ENCODE peak calls at places on chromosomes 7 and 10, in ten cellular contexts. One of them, this sample, is unnamed.

GRCh38 chr7:7698930-7699329 is 19.5 kb downstream of the RPA3 start:
- DNase-seq in IMR-90: no peak
- DNase-seq in mesendoderm: no peak
- DNase-seq in OCI-LY7: no peak
- DNase-seq in GM23338: no peak
- DNase-seq in A549: no peak
- DNase-seq in mammary epithelial cell: no peak
- DNase-seq in H9: no peak
- DNase-seq in HepG2: no peak
- DNase-seq in SK-N-SH: no peak
- DNase-seq in this sample: no peak

GRCh38 chr7:66840316-66840715 is 80.7 kb upstream of the TMEM248 start:
- DNase-seq in IMR-90: no peak
- DNase-seq in mesendoderm: no peak
- DNase-seq in OCI-LY7: no peak
- DNase-seq in GM23338: no peak
- DNase-seq in A549: no peak
- DNase-seq in mammary epithelial cell: no peak
- DNase-seq in H9: no peak
- DNase-seq in HepG2: no peak
- DNase-seq in SK-N-SH: no peak
- DNase-seq in this sample: no peak

GRCh38 chr7:97770845-97771244 is 39.0 kb downstream of the TAC1 start:
- DNase-seq in IMR-90: no peak
- DNase-seq in mesendoderm: no peak
- DNase-seq in OCI-LY7: no peak
- DNase-seq in GM23338: no peak
- DNase-seq in A549: peak; percentile 23
- DNase-seq in mammary epithelial cell: peak; percentile 4
- DNase-seq in H9: no peak
- DNase-seq in HepG2: no peak
- DNase-seq in SK-N-SH: no peak
- DNase-seq in this sample: no peak

GRCh38 chr7:2259480-2259879 is 17.5 kb downstream of the NUDT1 start:
- DNase-seq in IMR-90: no peak
- DNase-seq in mesendoderm: no peak
- DNase-seq in OCI-LY7: no peak
- DNase-seq in GM23338: no peak
- DNase-seq in A549: no peak
- DNase-seq in mammary epithelial cell: no peak
- DNase-seq in H9: no peak
- DNase-seq in HepG2: no peak
- DNase-seq in SK-N-SH: no peak
- DNase-seq in this sample: no peak

GRCh38 chr7:39293424-39293823 is 272.8 kb upstream of the YAE1 start:
- DNase-seq in IMR-90: no peak
- DNase-seq in mesendoderm: no peak
- DNase-seq in OCI-LY7: no peak
- DNase-seq in GM23338: no peak
- DNase-seq in A549: no peak
- DNase-seq in mammary epithelial cell: no peak
- DNase-seq in H9: no peak
- DNase-seq in HepG2: no peak
- DNase-seq in SK-N-SH: no peak
- DNase-seq in this sample: no peak

GRCh38 chr7:38658916-38659315 is 27.7 kb upstream of the AMPH start:
- DNase-seq in IMR-90: peak; percentile 4
- DNase-seq in mesendoderm: no peak
- DNase-seq in OCI-LY7: no peak
- DNase-seq in GM23338: no peak
- DNase-seq in A549: no peak
- DNase-seq in mammary epithelial cell: peak; percentile 4
- DNase-seq in H9: no peak
- DNase-seq in HepG2: no peak
- DNase-seq in SK-N-SH: no peak
- DNase-seq in this sample: no peak

GRCh38 chr10:80382989-80383388 is 25.4 kb upstream of the PRXL2A start:
- DNase-seq in IMR-90: peak; percentile 11
- DNase-seq in mesendoderm: peak; percentile 78
- DNase-seq in OCI-LY7: peak; percentile 59
- DNase-seq in GM23338: peak; percentile 84
- DNase-seq in A549: peak; percentile 46
- DNase-seq in mammary epithelial cell: peak; percentile 27
- DNase-seq in H9: peak; percentile 50
- DNase-seq in HepG2: peak; percentile 40
- DNase-seq in SK-N-SH: peak; percentile 68
- DNase-seq in this sample: no peak

GRCh38 chr7:137880432-137880831 is 33.7 kb upstream of the DGKI start:
- DNase-seq in IMR-90: peak; percentile 77
- DNase-seq in mesendoderm: no peak
- DNase-seq in OCI-LY7: no peak
- DNase-seq in GM23338: no peak
- DNase-seq in A549: no peak
- DNase-seq in mammary epithelial cell: peak; percentile 88
- DNase-seq in H9: no peak
- DNase-seq in HepG2: no peak
- DNase-seq in SK-N-SH: no peak
- DNase-seq in this sample: peak; percentile 85

DNA sequence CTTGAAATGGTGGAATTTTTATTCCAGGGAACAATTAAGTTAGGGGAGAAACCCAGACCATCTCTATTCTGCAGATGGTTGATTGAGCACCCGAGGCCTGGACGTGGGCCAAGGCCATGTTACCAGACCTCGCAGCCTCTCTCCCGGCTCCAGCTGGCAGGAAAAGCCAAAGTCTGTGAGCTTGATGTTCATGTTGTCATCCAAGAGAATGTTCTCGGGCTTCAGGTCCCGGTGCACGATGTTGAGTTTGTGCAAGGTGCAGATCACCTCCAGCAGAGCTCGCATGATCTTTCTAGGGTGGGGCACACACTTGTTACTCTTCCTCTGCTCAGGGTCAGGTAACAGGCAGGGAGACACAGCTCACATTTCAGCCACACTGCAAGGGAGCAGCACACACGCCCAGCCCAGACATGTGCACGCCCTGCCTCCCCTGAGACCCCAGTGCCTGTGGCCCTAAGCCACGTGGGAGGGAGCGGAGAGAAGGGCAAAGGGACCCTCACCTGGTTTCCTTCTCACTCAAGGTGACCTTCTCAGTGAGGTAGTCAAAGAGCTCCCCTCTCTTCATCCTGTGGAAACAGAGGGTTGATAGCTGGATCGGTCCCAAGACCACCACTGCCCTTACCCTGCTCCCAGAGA is 9.5 kb downstream of the PHKG1 start:
- DNase-seq in IMR-90: no peak
- DNase-seq in mesendoderm: no peak
- DNase-seq in OCI-LY7: no peak
- DNase-seq in GM23338: no peak
- DNase-seq in A549: no peak
- DNase-seq in mammary epithelial cell: no peak
- DNase-seq in H9: no peak
- DNase-seq in HepG2: no peak
- DNase-seq in SK-N-SH: peak; percentile 92
- DNase-seq in this sample: peak; percentile 30
- H3K4me2 ChIP-seq in IMR-90: no peak overlapping the region
- H3K4me2 ChIP-seq in mesendoderm: no peak overlapping the region
- H3K4me2 ChIP-seq in OCI-LY7: no peak overlapping the region
- H3K4me2 ChIP-seq in GM23338: no peak overlapping the region
- H3K4me2 ChIP-seq in A549: no peak overlapping the region
- H3K4me2 ChIP-seq in mammary epithelial cell: no peak overlapping the region
- H3K4me2 ChIP-seq in H9: no peak overlapping the region
- H3K4me2 ChIP-seq in HepG2: no peak overlapping the region
- H3K4me2 ChIP-seq in SK-N-SH: no peak overlapping the region
- H3K4me2 ChIP-seq in this sample: no peak overlapping the region

DNA sequence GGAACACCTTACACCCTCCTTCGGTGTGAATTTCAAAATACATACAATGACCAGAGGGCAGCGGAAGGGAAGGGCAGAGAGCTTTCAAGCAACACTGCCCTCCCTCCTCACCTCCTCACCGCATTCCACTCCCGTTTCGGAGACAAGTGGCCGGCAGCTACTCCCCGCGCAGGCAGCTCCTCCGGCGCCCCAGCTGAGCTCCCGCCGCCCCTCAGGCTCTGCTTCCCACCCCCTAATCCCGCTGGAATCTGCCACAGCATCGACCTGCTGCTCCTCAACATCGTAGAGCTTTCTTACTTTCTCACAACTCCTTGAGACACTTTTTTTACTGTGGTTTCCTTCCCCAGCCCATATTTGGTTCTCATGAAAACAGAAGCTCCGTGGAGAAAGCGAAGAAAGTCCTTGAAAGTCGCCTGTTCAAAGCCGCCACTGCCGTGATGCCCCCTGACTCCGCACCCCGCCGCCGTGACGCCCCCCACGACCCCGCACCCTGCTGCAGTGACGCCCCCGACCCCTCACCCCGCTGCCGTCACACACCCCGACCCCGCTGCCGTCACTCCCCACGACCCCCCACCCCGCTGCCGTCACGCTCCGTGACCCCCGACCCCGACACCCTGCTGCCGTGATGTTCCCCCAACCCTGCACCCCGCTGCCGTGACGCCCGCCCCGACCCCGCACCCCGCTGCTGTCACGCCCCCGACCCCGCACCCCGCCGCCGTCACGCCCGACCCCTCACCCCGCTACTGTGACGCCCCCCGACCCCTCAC is 14.5 kb upstream of the GPER1 start:
- DNase-seq in IMR-90: no peak
- DNase-seq in mesendoderm: peak; percentile 91
- DNase-seq in OCI-LY7: no peak
- DNase-seq in GM23338: no peak
- DNase-seq in A549: no peak
- DNase-seq in mammary epithelial cell: no peak
- DNase-seq in H9: no peak
- DNase-seq in HepG2: no peak
- DNase-seq in SK-N-SH: no peak
- DNase-seq in this sample: no peak
- H3K4me2 ChIP-seq in IMR-90: no peak overlapping the region
- H3K4me2 ChIP-seq in mesendoderm: no peak overlapping the region
- H3K4me2 ChIP-seq in OCI-LY7: no peak overlapping the region
- H3K4me2 ChIP-seq in GM23338: no peak overlapping the region
- H3K4me2 ChIP-seq in A549: no peak overlapping the region
- H3K4me2 ChIP-seq in mammary epithelial cell: no peak overlapping the region
- H3K4me2 ChIP-seq in H9: no peak overlapping the region
- H3K4me2 ChIP-seq in HepG2: no peak overlapping the region
- H3K4me2 ChIP-seq in SK-N-SH: no peak overlapping the region
- H3K4me2 ChIP-seq in this sample: no peak overlapping the region

GRCh38 chr10:35127289-35127891 is 744 bp downstream of the CREM start:
- DNase-seq in IMR-90: peak; percentile 63
- DNase-seq in mesendoderm: peak; percentile 71
- DNase-seq in OCI-LY7: peak; percentile 40
- DNase-seq in GM23338: peak; percentile 59
- DNase-seq in A549: peak; percentile 55
- DNase-seq in mammary epithelial cell: peak; percentile 61
- DNase-seq in H9: no peak
- DNase-seq in HepG2: peak; percentile 7
- DNase-seq in SK-N-SH: peak; percentile 54
- DNase-seq in this sample: peak; percentile 93

GRCh38 chr10:35133586-35133985 is 6.9 kb downstream of the CREM start:
- DNase-seq in IMR-90: no peak
- DNase-seq in mesendoderm: no peak
- DNase-seq in OCI-LY7: no peak
- DNase-seq in GM23338: no peak
- DNase-seq in A549: no peak
- DNase-seq in mammary epithelial cell: no peak
- DNase-seq in H9: no peak
- DNase-seq in HepG2: no peak
- DNase-seq in SK-N-SH: no peak
- DNase-seq in this sample: no peak

GRCh38 chr10:35129185-35129674 is 2.6 kb downstream of the CREM start:
- DNase-seq in IMR-90: peak; percentile 8
- DNase-seq in mesendoderm: no peak
- DNase-seq in OCI-LY7: no peak
- DNase-seq in GM23338: no peak
- DNase-seq in A549: no peak
- DNase-seq in mammary epithelial cell: no peak
- DNase-seq in H9: no peak
- DNase-seq in HepG2: no peak
- DNase-seq in SK-N-SH: no peak
- DNase-seq in this sample: no peak

GRCh38 chr10:35132727-35133126 is 6.1 kb downstream of the CREM start:
- DNase-seq in IMR-90: no peak
- DNase-seq in mesendoderm: no peak
- DNase-seq in OCI-LY7: no peak
- DNase-seq in GM23338: no peak
- DNase-seq in A549: no peak
- DNase-seq in mammary epithelial cell: no peak
- DNase-seq in H9: no peak
- DNase-seq in HepG2: no peak
- DNase-seq in SK-N-SH: no peak
- DNase-seq in this sample: no peak

GRCh38 chr10:35130588-35131146 is 4.0 kb downstream of the CREM start:
- DNase-seq in IMR-90: no peak
- DNase-seq in mesendoderm: no peak
- DNase-seq in OCI-LY7: peak; percentile 19
- DNase-seq in GM23338: no peak
- DNase-seq in A549: no peak
- DNase-seq in mammary epithelial cell: no peak
- DNase-seq in H9: no peak
- DNase-seq in HepG2: no peak
- DNase-seq in SK-N-SH: no peak
- DNase-seq in this sample: peak; percentile 46
- H3K4me2 ChIP-seq in IMR-90: no peak overlapping the region
- H3K4me2 ChIP-seq in mesendoderm: no peak overlapping the region
- H3K4me2 ChIP-seq in OCI-LY7: peak overlapping the region; percentile 74
- H3K4me2 ChIP-seq in GM23338: no peak overlapping the region
- H3K4me2 ChIP-seq in A549: peak overlapping the region; percentile 27
- H3K4me2 ChIP-seq in mammary epithelial cell: no peak overlapping the region
- H3K4me2 ChIP-seq in H9: no peak overlapping the region
- H3K4me2 ChIP-seq in HepG2: no peak overlapping the region
- H3K4me2 ChIP-seq in SK-N-SH: no peak overlapping the region
- H3K4me2 ChIP-seq in this sample: no peak overlapping the region

GRCh38 chr7:18420176-18420575 is 75.4 kb upstream of the HDAC9 start:
- DNase-seq in IMR-90: no peak
- DNase-seq in mesendoderm: no peak
- DNase-seq in OCI-LY7: no peak
- DNase-seq in GM23338: no peak
- DNase-seq in A549: no peak
- DNase-seq in mammary epithelial cell: no peak
- DNase-seq in H9: no peak
- DNase-seq in HepG2: no peak
- DNase-seq in SK-N-SH: no peak
- DNase-seq in this sample: no peak

GRCh38 chr7:18425227-18425626 is 70.3 kb upstream of the HDAC9 start:
- DNase-seq in IMR-90: no peak
- DNase-seq in mesendoderm: no peak
- DNase-seq in OCI-LY7: no peak
- DNase-seq in GM23338: no peak
- DNase-seq in A549: no peak
- DNase-seq in mammary epithelial cell: no peak
- DNase-seq in H9: no peak
- DNase-seq in HepG2: no peak
- DNase-seq in SK-N-SH: no peak
- DNase-seq in this sample: no peak

GRCh38 chr7:18421297-18422004 is 74.1 kb upstream of the HDAC9 start:
- DNase-seq in IMR-90: no peak
- DNase-seq in mesendoderm: no peak
- DNase-seq in OCI-LY7: peak; percentile 4
- DNase-seq in GM23338: no peak
- DNase-seq in A549: no peak
- DNase-seq in mammary epithelial cell: no peak
- DNase-seq in H9: no peak
- DNase-seq in HepG2: no peak
- DNase-seq in SK-N-SH: no peak
- DNase-seq in this sample: no peak

GRCh38 chr7:18416988-18417387 is 78.6 kb upstream of the HDAC9 start:
- DNase-seq in IMR-90: no peak
- DNase-seq in mesendoderm: no peak
- DNase-seq in OCI-LY7: no peak
- DNase-seq in GM23338: no peak
- DNase-seq in A549: no peak
- DNase-seq in mammary epithelial cell: no peak
- DNase-seq in H9: no peak
- DNase-seq in HepG2: no peak
- DNase-seq in SK-N-SH: no peak
- DNase-seq in this sample: no peak

GRCh38 chr7:18420758-18421157 is 74.8 kb upstream of the HDAC9 start:
- DNase-seq in IMR-90: peak; percentile 46
- DNase-seq in mesendoderm: no peak
- DNase-seq in OCI-LY7: no peak
- DNase-seq in GM23338: no peak
- DNase-seq in A549: no peak
- DNase-seq in mammary epithelial cell: peak; percentile 76
- DNase-seq in H9: no peak
- DNase-seq in HepG2: no peak
- DNase-seq in SK-N-SH: no peak
- DNase-seq in this sample: no peak
- H3K4me2 ChIP-seq in IMR-90: no peak overlapping the region
- H3K4me2 ChIP-seq in mesendoderm: no peak overlapping the region
- H3K4me2 ChIP-seq in OCI-LY7: no peak overlapping the region
- H3K4me2 ChIP-seq in GM23338: no peak overlapping the region
- H3K4me2 ChIP-seq in A549: no peak overlapping the region
- H3K4me2 ChIP-seq in mammary epithelial cell: peak overlapping the region; percentile 75
- H3K4me2 ChIP-seq in H9: no peak overlapping the region
- H3K4me2 ChIP-seq in HepG2: no peak overlapping the region
- H3K4me2 ChIP-seq in SK-N-SH: no peak overlapping the region
- H3K4me2 ChIP-seq in this sample: no peak overlapping the region

This sample was measured in osteoblast.